ENCODE peak calls at places on chromosomes 11 and 22, in six cellular contexts. P is pancreas; V is thoracic aorta; H is fibroblast of lung; M is Panc1; K is CD8-positive, alpha-beta T cell. C is an unnamed sample.
A peak's percentile ranks its signal among the peaks of the same experiment; 100 is the strongest.

GRCh38 chr22:36335621-36336020 is 52.1 kb downstream of the MYH9 start:
- DNase-seq in H (no peak), P (no peak), M (no peak), V (no peak), K (no peak), C (no peak)

GRCh38 chr22:32024791-32025190 is 18.3 kb upstream of the SLC5A1 start:
- DNase-seq in M (no peak), K (no peak), V (no peak), P (no peak), H (no peak), C (no peak)

GRCh38 chr11:7573558-7574296 is 59.9 kb downstream of the PPFIBP2 start:
- DNase-seq in M (no peak), V (no peak), K (no peak), P (no peak), H (no peak), C (no peak)

GRCh38 chr22:35155403-35156025 is 89.6 kb downstream of the ISX start:
- DNase-seq in K (no peak), P (no peak), H (no peak), V (no peak), M (no peak), C (no peak)

GRCh38 chr11:125338886-125339811 is 156.9 kb downstream of the FEZ1 start:
- DNase-seq in M (no peak), H (peak; percentile 21), P (no peak), V (no peak), K (no peak), C (no peak)

GRCh38 chr11:41201156-41201555 is 258.3 kb downstream of the LRRC4C start:
- DNase-seq in P (no peak), V (no peak), M (peak; percentile 12), H (peak; percentile 28), K (no peak), C (no peak)

GRCh38 chr11:32895471-32895870 is 2.9 kb downstream of the QSER1 start:
- DNase-seq in K (no peak), V (no peak), P (no peak), H (no peak), M (no peak), C (no peak)

GRCh38 chr22:45493286-45493771 is 9.4 kb upstream of the FBLN1 start:
- DNase-seq in P (no peak), V (no peak), K (no peak), H (peak; percentile 89), M (no peak), C (no peak)

GRCh38 chr22:45200862-45201511 is 37.3 kb downstream of the NUP50 start:
- DNase-seq in P (no peak), K (no peak), V (no peak), M (no peak), H (peak; percentile 78), C (no peak)

DNA sequence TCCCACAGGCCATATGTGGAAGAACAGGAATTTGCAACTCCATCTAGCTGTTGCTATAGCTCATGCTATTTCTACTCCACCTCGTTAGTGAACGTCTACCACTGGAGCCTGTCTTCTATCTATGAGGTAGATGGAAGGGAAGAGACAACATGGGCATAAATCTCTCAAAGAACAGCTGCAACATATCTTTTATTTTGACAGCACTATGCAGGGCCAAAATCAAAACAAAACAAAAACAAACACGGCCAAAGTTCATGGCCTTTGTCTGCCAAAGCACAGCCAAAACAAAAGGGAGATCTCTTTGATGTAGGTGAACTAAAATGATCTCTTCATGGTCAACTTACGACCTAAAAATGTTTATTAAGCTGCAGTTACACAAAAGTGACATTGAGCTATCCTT is 215.2 kb upstream of the MPPED2 start:
- DNase-seq in H (no peak), P (no peak), M (no peak), K (no peak), V (no peak), C (no peak)
- H3K27ac ChIP-seq in H (no peak overlapping the region), P (no peak overlapping the region), M (no peak overlapping the region), K (no peak overlapping the region), V (no peak overlapping the region), C (no peak overlapping the region)

DNA sequence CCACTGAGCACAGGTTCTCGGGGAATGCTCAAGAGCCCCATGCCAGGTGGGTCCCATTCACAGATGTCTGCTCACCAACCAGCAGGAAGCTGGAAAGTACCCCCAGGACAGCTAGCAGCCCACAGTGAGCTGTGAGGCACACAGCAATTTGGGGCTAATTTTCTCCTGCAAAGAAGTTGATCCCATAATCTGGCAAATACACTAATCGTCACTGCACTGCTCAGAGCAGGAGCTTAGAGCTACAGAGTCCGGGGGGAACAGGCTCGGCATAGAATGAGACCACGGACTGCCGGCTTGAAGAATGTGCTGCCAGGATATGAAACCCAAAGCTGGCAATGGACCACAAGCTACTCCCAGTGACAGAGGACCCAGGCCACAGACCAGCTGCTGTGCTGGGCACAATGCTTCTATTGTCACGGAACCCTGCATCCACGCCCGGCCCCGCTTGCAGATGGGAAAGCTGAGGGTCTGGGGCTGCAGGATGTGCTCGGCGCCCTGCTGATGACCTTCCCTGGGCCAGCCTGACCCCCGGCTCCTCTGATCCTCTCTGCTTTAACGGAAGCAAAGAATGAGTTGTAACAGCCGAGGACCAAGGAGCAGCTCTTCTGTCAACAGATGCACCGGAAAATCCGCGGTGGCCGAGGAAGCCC is 239.7 kb downstream of the CTTN start:
- DNase-seq in M (no peak), P (no peak), H (no peak), K (no peak), V (no peak), C (peak; percentile 65)
- H3K27ac ChIP-seq in M (no peak overlapping the region), P (no peak overlapping the region), H (no peak overlapping the region), K (no peak overlapping the region), V (no peak overlapping the region), C (peak overlapping the region; percentile 40)

GRCh38 chr22:17597217-17597616 is 31.3 kb downstream of the ATP6V1E1 start:
- DNase-seq in M (no peak), H (no peak), P (no peak), K (no peak), V (no peak), C (no peak)

GRCh38 chr22:17601031-17601430 is 27.5 kb downstream of the ATP6V1E1 start:
- DNase-seq in M (no peak), K (no peak), H (no peak), P (no peak), V (no peak), C (no peak)

GRCh38 chr22:17596226-17596625 is 32.3 kb downstream of the ATP6V1E1 start:
- DNase-seq in H (no peak), K (no peak), V (no peak), M (no peak), P (no peak), C (no peak)

DNA sequence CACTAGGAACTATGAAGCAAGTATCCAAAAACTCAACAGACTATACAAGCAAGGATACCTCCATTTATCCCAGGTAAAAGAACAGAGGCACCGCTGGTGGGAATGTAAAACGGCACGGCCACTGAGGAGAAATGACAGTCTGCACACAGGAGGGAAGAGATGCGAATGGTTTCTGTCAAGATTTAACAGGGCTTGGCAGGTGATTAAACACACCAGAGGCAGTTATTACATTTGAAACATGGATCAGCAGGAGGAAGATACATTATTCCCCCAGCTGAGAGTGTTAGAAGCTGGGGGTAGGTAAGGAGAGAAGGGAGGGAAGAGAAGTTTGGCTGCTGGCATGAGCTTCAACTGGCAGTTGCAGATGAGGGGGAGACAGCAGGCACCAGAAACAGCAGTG is 30.2 kb downstream of the ATP6V1E1 start:
- DNase-seq in M (no peak), V (no peak), P (no peak), H (no peak), K (no peak), C (no peak)
- H3K27ac ChIP-seq in M (no peak overlapping the region), V (no peak overlapping the region), P (no peak overlapping the region), H (no peak overlapping the region), K (no peak overlapping the region), C (no peak overlapping the region)

DNA sequence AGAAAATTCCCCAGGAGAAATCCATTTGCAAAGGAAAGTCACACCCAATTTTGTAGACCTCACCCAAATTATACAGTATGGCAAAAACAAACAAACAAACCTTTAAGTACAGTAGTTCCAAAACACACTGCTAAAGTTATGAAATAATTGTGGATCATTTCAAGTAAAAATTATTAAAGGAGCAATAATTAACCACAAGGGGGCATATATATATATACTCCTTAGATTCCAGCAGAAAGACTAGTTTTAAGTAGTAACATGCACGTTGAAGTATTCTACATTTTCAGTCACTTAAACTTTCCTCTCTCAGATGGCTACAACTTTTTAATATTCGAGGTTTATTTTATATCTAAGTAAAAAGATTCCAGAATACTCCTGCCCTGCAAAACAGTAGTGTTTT is 26.8 kb downstream of the RNF141 start:
- DNase-seq in K (no peak), P (no peak), V (no peak), M (no peak), H (peak; percentile 68), C (no peak)
- H3K27ac ChIP-seq in K (no peak overlapping the region), P (no peak overlapping the region), V (peak overlapping the region; percentile 62), M (no peak overlapping the region), H (no peak overlapping the region), C (no peak overlapping the region)

DNA sequence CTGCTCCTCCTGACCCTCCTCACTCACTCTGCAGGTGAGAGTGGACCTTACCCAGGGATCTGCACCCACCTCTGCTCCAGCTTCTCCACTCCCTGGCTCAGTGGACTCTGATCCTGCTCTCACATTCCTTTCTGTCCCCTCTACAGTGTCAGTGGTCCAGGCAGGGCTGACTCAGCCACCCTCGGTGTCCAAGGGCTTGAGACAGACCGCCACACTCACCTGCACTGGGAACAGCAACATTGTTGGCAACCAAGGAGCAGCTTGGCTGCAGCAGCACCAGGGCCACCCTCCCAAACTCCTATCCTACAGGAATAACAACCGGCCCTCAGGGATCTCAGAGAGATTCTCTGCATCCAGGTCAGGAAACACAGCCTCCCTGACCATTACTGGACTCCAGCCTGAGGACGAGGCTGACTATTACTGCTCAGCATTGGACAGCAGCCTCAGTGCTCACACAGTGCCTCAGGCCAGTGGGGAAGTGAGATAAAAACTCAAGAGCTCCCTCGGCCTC is 29.7 kb upstream of the VPREB1 start:
- DNase-seq in H (no peak), K (no peak), P (no peak), M (no peak), V (no peak), C (no peak)
- H3K27ac ChIP-seq in H (no peak overlapping the region), K (no peak overlapping the region), P (no peak overlapping the region), M (no peak overlapping the region), V (no peak overlapping the region), C (no peak overlapping the region)